ENCODE peak calls at places on chromosomes 16 and 17, in eight cellular contexts. E is OCI-M1, A is T1000, P is NCI-H146, C is right cardiac atrium, F is substantia nigra, S is erythroblast, Q is DMS153. X is an unnamed sample.

GRCh38 chr17:34173221-34173620 is 81.9 kb upstream of the CCL2 start:
- DNase-seq in E (no peak), A (no peak), P (no peak), C (no peak), F (no peak), S (no peak), Q (no peak), X (no peak)

GRCh38 chr16:47617732-47618131 is 156.6 kb downstream of the PHKB start:
- DNase-seq in E (no peak), A (no peak), P (no peak), C (no peak), F (no peak), S (no peak), Q (no peak), X (no peak)

GRCh38 chr17:46977348-46977747 is 1.7 kb downstream of the RPRML start:
- DNase-seq in E (no peak), A (peak; percentile 6), P (peak; percentile 95), C (no peak), F (no peak), S (peak; percentile 44), Q (peak; percentile 19), X (no peak)

GRCh38 chr16:52283018-52283417 is 263.9 kb downstream of the TOX3 start:
- DNase-seq in E (no peak), A (no peak), P (no peak), C (no peak), F (no peak), S (no peak), Q (no peak), X (no peak)

GRCh38 chr16:23362460-23363317 is 60.6 kb downstream of the SCNN1B start:
- DNase-seq in E (no peak), A (no peak), P (peak; percentile 86), C (no peak), F (no peak), S (no peak), Q (peak; percentile 94), X (peak; percentile 21)

GRCh38 chr16:85206472-85207356 is 94.4 kb upstream of the CIBAR2 start:
- DNase-seq in E (no peak), A (no peak), P (no peak), C (peak; percentile 82), F (peak; percentile 26), S (no peak), Q (no peak), X (no peak)

GRCh38 chr16:24151482-24151939 is 104.6 kb upstream of the CACNG3 start:
- DNase-seq in E (no peak), A (no peak), P (no peak), C (no peak), F (no peak), S (no peak), Q (peak; percentile 95), X (no peak)

GRCh38 chr16:9447699-9448098 is 356.3 kb downstream of the HAPSTR1 start:
- DNase-seq in E (no peak), A (no peak), P (no peak), C (no peak), F (no peak), S (no peak), Q (no peak), X (no peak)

GRCh38 chr16:50263940-50264929 is 2.1 kb upstream of the ADCY7 start:
- DNase-seq in E (peak; percentile 66), A (no peak), P (no peak), C (no peak), F (no peak), S (peak; percentile 86), Q (no peak), X (no peak)

GRCh38 chr17:2207815-2208515 is 95.6 kb downstream of the SMG6 start:
- DNase-seq in E (no peak), A (no peak), P (no peak), C (no peak), F (no peak), S (no peak), Q (no peak), X (no peak)

GRCh38 chr17:30092886-30093285 is 23.7 kb upstream of the NSRP1 start:
- DNase-seq in E (peak; percentile 29), A (no peak), P (no peak), C (no peak), F (no peak), S (no peak), Q (no peak), X (no peak)

GRCh38 chr16:12494716-12495115 is 309.0 kb downstream of the CPPED1 start:
- DNase-seq in E (no peak), A (no peak), P (no peak), C (no peak), F (no peak), S (no peak), Q (no peak), X (no peak)

GRCh38 chr16:14168146-14168545 is 97.0 kb downstream of the MRTFB start:
- DNase-seq in E (peak; percentile 96), A (no peak), P (no peak), C (no peak), F (no peak), S (no peak), Q (no peak), X (no peak)

GRCh38 chr16:88869673-88869980 is 3.2 kb upstream of the PABPN1L start:
- DNase-seq in E (no peak), A (no peak), P (no peak), C (peak; percentile 68), F (no peak), S (no peak), Q (no peak), X (no peak)

GRCh38 chr17:42780816-42781638 is 617 bp downstream of the WNK4 start:
- DNase-seq in E (no peak), A (no peak), P (peak; percentile 43), C (no peak), F (no peak), S (no peak), Q (no peak), X (no peak)

GRCh38 chr16:62475573-62475972 is 439.3 kb upstream of the CDH8 start:
- DNase-seq in E (peak; percentile 25), A (no peak), P (no peak), C (no peak), F (no peak), S (no peak), Q (no peak), X (no peak)

GRCh38 chr16:50099957-50100648 is 34.3 kb downstream of the HEATR3 start:
- DNase-seq in E (no peak), A (no peak), P (no peak), C (no peak), F (no peak), S (no peak), Q (no peak), X (no peak)

GRCh38 chr17:43330876-43331639 is 67.7 kb upstream of the ARL4D start:
- DNase-seq in E (no peak), A (no peak), P (no peak), C (no peak), F (no peak), S (peak; percentile 51), Q (no peak), X (no peak)

GRCh38 chr17:8264320-8264719 is 15.2 kb downstream of the PFAS start:
- DNase-seq in E (no peak), A (no peak), P (no peak), C (no peak), F (no peak), S (no peak), Q (no peak), X (no peak)

GRCh38 chr16:54281535-54282201 is 4.9 kb downstream of the IRX3 start:
- DNase-seq in E (no peak), A (no peak), P (no peak), C (peak; percentile 23), F (no peak), S (no peak), Q (no peak), X (no peak)

GRCh38 chr17:53039981-53040380 is 782.7 kb upstream of the KIF2B start:
- DNase-seq in E (no peak), A (no peak), P (no peak), C (no peak), F (no peak), S (no peak), Q (no peak), X (no peak)

GRCh38 chr17:60888812-60889709 is 211.4 kb downstream of the BCAS3 start:
- DNase-seq in E (no peak), A (no peak), P (peak; percentile 17), C (no peak), F (no peak), S (no peak), Q (peak; percentile 6), X (peak; percentile 10)

GRCh38 chr16:73433493-73434307 is 385.8 kb upstream of the ZFHX3 start:
- DNase-seq in E (no peak), A (no peak), P (no peak), C (no peak), F (no peak), S (no peak), Q (no peak), X (no peak)

GRCh38 chr16:85582177-85582888 is 30.8 kb upstream of the GSE1 start:
- DNase-seq in E (no peak), A (no peak), P (no peak), C (no peak), F (no peak), S (no peak), Q (no peak), X (no peak)

GRCh38 chr16:85579199-85579598 is 33.9 kb upstream of the GSE1 start:
- DNase-seq in E (no peak), A (no peak), P (no peak), C (no peak), F (no peak), S (no peak), Q (no peak), X (no peak)

GRCh38 chr17:77693301-77693700 is 265.2 kb upstream of the TNRC6C start:
- DNase-seq in E (no peak), A (no peak), P (no peak), C (no peak), F (no peak), S (no peak), Q (no peak), X (no peak)

X was measured in SHP77 treated with DMSO at 0.1 percent for 48 hours.